ENCODE peak calls at places on chromosomes 7 and 10, in ten cellular contexts. W is Caki2, L is uterus, R is cardiac fibroblast, A is HCT116, C is ascending aorta, S is ACHN, Z is AG10803, O is upper lobe of right lung, G is HTR-8/SVneo. E is an unnamed sample.

GRCh38 chr10:71232089-71232998 is 20.0 kb downstream of the UNC5B start:
- DNase-seq in W (no peak), G (no peak), Z (peak), S (no peak), C (peak), O (peak), L (peak), A (no peak), R (peak), E (peak)

GRCh38 chr10:87038786-87039185 is 18.7 kb downstream of the FAM25A start:
- DNase-seq in L (no peak), C (no peak), O (no peak), W (no peak), A (no peak), R (peak), G (no peak), Z (peak), S (no peak), E (no peak)

GRCh38 chr10:86888585-86889381 is 68.6 kb downstream of the MMRN2 start:
- DNase-seq in O (no peak), A (no peak), Z (peak), C (no peak), W (no peak), L (no peak), S (peak), G (peak), R (peak), E (no peak)

GRCh38 chr10:118542789-118543188 is 52.7 kb downstream of the PRLHR start:
- DNase-seq in A (no peak), Z (no peak), L (no peak), R (no peak), O (no peak), W (no peak), C (no peak), S (no peak), G (no peak), E (no peak)

GRCh38 chr7:26379711-26380110 is 88.0 kb downstream of the SNX10 start:
- DNase-seq in G (no peak), W (no peak), A (no peak), O (no peak), C (no peak), L (no peak), R (no peak), Z (no peak), S (no peak), E (no peak)

GRCh38 chr7:94111009-94111408 is 106.9 kb upstream of the BET1 start:
- DNase-seq in O (no peak), S (no peak), G (no peak), R (no peak), A (no peak), L (no peak), W (no peak), Z (no peak), C (no peak), E (no peak)

GRCh38 chr7:47516386-47516785 is 65.5 kb downstream of the TNS3 start:
- DNase-seq in S (no peak), A (no peak), L (no peak), Z (no peak), O (no peak), G (no peak), C (no peak), R (no peak), W (no peak), E (no peak)

GRCh38 chr7:2567663-2568238 is 9.0 kb downstream of the IQCE start:
- DNase-seq in O (no peak), W (no peak), Z (peak), G (no peak), R (peak), L (peak), C (no peak), A (no peak), S (peak), E (peak)